ENCODE peak calls at places on chromosomes 1 and 21, in seven cellular contexts. One of them, this sample, is unnamed.
A peak's percentile ranks its signal among the peaks of the same experiment; 100 is the strongest.

GRCh38 chr1:115679141-115679611 is 37.4 kb downstream of the VANGL1 start:
- DNase-seq in A549: no peak
- DNase-seq in renal cortical epithelial cell: peak; percentile 68
- DNase-seq in GM06990: no peak
- DNase-seq in foreskin fibroblast: peak; percentile 91
- DNase-seq in EL: peak; percentile 71
- DNase-seq in nucleus accumbens: no peak
- DNase-seq in this sample: peak; percentile 30

GRCh38 chr21:38847556-38847955 is 41.8 kb downstream of the ETS2 start:
- DNase-seq in renal cortical epithelial cell: no peak
- DNase-seq in A549: no peak
- DNase-seq in foreskin fibroblast: no peak
- DNase-seq in GM06990: no peak
- DNase-seq in nucleus accumbens: no peak
- DNase-seq in EL: no peak
- DNase-seq in this sample: no peak

GRCh38 chr21:26925636-26926035 is 41.3 kb downstream of the ADAMTS5 start:
- DNase-seq in foreskin fibroblast: no peak
- DNase-seq in A549: no peak
- DNase-seq in nucleus accumbens: no peak
- DNase-seq in EL: no peak
- DNase-seq in GM06990: no peak
- DNase-seq in renal cortical epithelial cell: no peak
- DNase-seq in this sample: no peak

GRCh38 chr1:165597883-165598675 is 33.0 kb upstream of the MGST3 start:
- DNase-seq in EL: peak; percentile 98
- DNase-seq in A549: peak; percentile 95
- DNase-seq in renal cortical epithelial cell: peak; percentile 97
- DNase-seq in nucleus accumbens: peak; percentile 94
- DNase-seq in GM06990: peak; percentile 88
- DNase-seq in foreskin fibroblast: peak; percentile 99
- DNase-seq in this sample: peak; percentile 89

GRCh38 chr1:14328687-14329086 is 269.8 kb upstream of the KAZN start:
- DNase-seq in nucleus accumbens: no peak
- DNase-seq in GM06990: no peak
- DNase-seq in EL: no peak
- DNase-seq in foreskin fibroblast: no peak
- DNase-seq in A549: no peak
- DNase-seq in renal cortical epithelial cell: no peak
- DNase-seq in this sample: no peak

GRCh38 chr21:44521301-44521927 is 18.6 kb downstream of the KRTAP10-1 start:
- DNase-seq in EL: no peak
- DNase-seq in nucleus accumbens: no peak
- DNase-seq in GM06990: no peak
- DNase-seq in foreskin fibroblast: no peak
- DNase-seq in renal cortical epithelial cell: no peak
- DNase-seq in A549: no peak
- DNase-seq in this sample: no peak

GRCh38 chr21:45401916-45402900 is 2.8 kb upstream of the COL18A1 start:
- DNase-seq in A549: no peak
- DNase-seq in foreskin fibroblast: no peak
- DNase-seq in EL: no peak
- DNase-seq in GM06990: no peak
- DNase-seq in nucleus accumbens: no peak
- DNase-seq in renal cortical epithelial cell: no peak
- DNase-seq in this sample: no peak

GRCh38 chr1:161119379-161120061 is 1.6 kb downstream of the NIT1 start:
- DNase-seq in A549: peak; percentile 89
- DNase-seq in GM06990: peak; percentile 36
- DNase-seq in foreskin fibroblast: peak; percentile 75
- DNase-seq in EL: peak; percentile 59
- DNase-seq in renal cortical epithelial cell: peak; percentile 88
- DNase-seq in nucleus accumbens: no peak
- DNase-seq in this sample: no peak

GRCh38 chr1:244970236-244970652 is 105.9 kb upstream of the HNRNPU start:
- DNase-seq in renal cortical epithelial cell: peak; percentile 48
- DNase-seq in A549: peak; percentile 90
- DNase-seq in nucleus accumbens: no peak
- DNase-seq in foreskin fibroblast: peak; percentile 85
- DNase-seq in EL: peak; percentile 77
- DNase-seq in GM06990: peak; percentile 85
- DNase-seq in this sample: no peak

GRCh38 chr1:46757256-46757955 is 38.5 kb upstream of the EFCAB14 start:
- DNase-seq in nucleus accumbens: no peak
- DNase-seq in EL: no peak
- DNase-seq in A549: no peak
- DNase-seq in GM06990: no peak
- DNase-seq in renal cortical epithelial cell: peak; percentile 90
- DNase-seq in foreskin fibroblast: no peak
- DNase-seq in this sample: no peak

GRCh38 chr1:227845115-227845389 is 29.6 kb downstream of the PRSS38 start:
- DNase-seq in GM06990: no peak
- DNase-seq in renal cortical epithelial cell: no peak
- DNase-seq in nucleus accumbens: no peak
- DNase-seq in A549: no peak
- DNase-seq in foreskin fibroblast: no peak
- DNase-seq in EL: no peak
- DNase-seq in this sample: no peak

GRCh38 chr1:153465728-153466625 is 5.5 kb upstream of the S100A7 start:
- DNase-seq in EL: peak; percentile 44
- DNase-seq in A549: peak; percentile 58
- DNase-seq in GM06990: peak; percentile 33
- DNase-seq in nucleus accumbens: peak; percentile 33
- DNase-seq in foreskin fibroblast: peak; percentile 60
- DNase-seq in renal cortical epithelial cell: no peak
- DNase-seq in this sample: no peak

GRCh38 chr1:19597463-19598309 is 46.4 kb upstream of the NBL1 start:
- DNase-seq in A549: peak; percentile 30
- DNase-seq in nucleus accumbens: no peak
- DNase-seq in foreskin fibroblast: peak; percentile 50
- DNase-seq in GM06990: no peak
- DNase-seq in renal cortical epithelial cell: peak; percentile 25
- DNase-seq in EL: peak; percentile 50
- DNase-seq in this sample: no peak

GRCh38 chr1:23989249-23989648 is 9.1 kb upstream of the SRSF10 start:
- DNase-seq in nucleus accumbens: no peak
- DNase-seq in GM06990: no peak
- DNase-seq in EL: no peak
- DNase-seq in foreskin fibroblast: no peak
- DNase-seq in renal cortical epithelial cell: no peak
- DNase-seq in A549: no peak
- DNase-seq in this sample: no peak

GRCh38 chr1:30727796-30728195 is 4.4 kb upstream of the MATN1 start:
- DNase-seq in A549: no peak
- DNase-seq in renal cortical epithelial cell: peak; percentile 65
- DNase-seq in foreskin fibroblast: peak; percentile 61
- DNase-seq in nucleus accumbens: no peak
- DNase-seq in EL: peak; percentile 37
- DNase-seq in GM06990: no peak
- DNase-seq in this sample: no peak

GRCh38 chr1:184791199-184791935 is 36.7 kb upstream of the EDEM3 start:
- DNase-seq in renal cortical epithelial cell: no peak
- DNase-seq in A549: no peak
- DNase-seq in GM06990: no peak
- DNase-seq in foreskin fibroblast: peak; percentile 68
- DNase-seq in EL: peak; percentile 29
- DNase-seq in nucleus accumbens: no peak
- DNase-seq in this sample: peak; percentile 29

GRCh38 chr1:150362721-150363425 is 1.1 kb upstream of the RPRD2 start:
- DNase-seq in renal cortical epithelial cell: no peak
- DNase-seq in A549: no peak
- DNase-seq in EL: no peak
- DNase-seq in GM06990: peak; percentile 15
- DNase-seq in nucleus accumbens: no peak
- DNase-seq in foreskin fibroblast: peak; percentile 25
- DNase-seq in this sample: no peak

GRCh38 chr1:100440075-100440809 is 87.9 kb downstream of the CDC14A start:
- DNase-seq in foreskin fibroblast: no peak
- DNase-seq in EL: no peak
- DNase-seq in GM06990: no peak
- DNase-seq in nucleus accumbens: no peak
- DNase-seq in renal cortical epithelial cell: no peak
- DNase-seq in A549: no peak
- DNase-seq in this sample: no peak

GRCh38 chr1:53968125-53968513 is 22.0 kb downstream of the LRRC42 start:
- DNase-seq in renal cortical epithelial cell: peak; percentile 61
- DNase-seq in EL: no peak
- DNase-seq in GM06990: no peak
- DNase-seq in foreskin fibroblast: peak; percentile 29
- DNase-seq in A549: no peak
- DNase-seq in nucleus accumbens: no peak
- DNase-seq in this sample: no peak

GRCh38 chr1:203772836-203773235 is 7.9 kb downstream of the LAX1 start:
- DNase-seq in renal cortical epithelial cell: no peak
- DNase-seq in nucleus accumbens: no peak
- DNase-seq in GM06990: no peak
- DNase-seq in foreskin fibroblast: no peak
- DNase-seq in A549: no peak
- DNase-seq in EL: no peak
- DNase-seq in this sample: no peak

GRCh38 chr1:29183287-29183686 is 1.6 kb upstream of the SRSF4 start:
- DNase-seq in GM06990: no peak
- DNase-seq in foreskin fibroblast: no peak
- DNase-seq in renal cortical epithelial cell: no peak
- DNase-seq in EL: no peak
- DNase-seq in nucleus accumbens: no peak
- DNase-seq in A549: no peak
- DNase-seq in this sample: no peak

GRCh38 chr1:228273720-228274451 is 66.0 kb downstream of the OBSCN start:
- DNase-seq in EL: no peak
- DNase-seq in A549: no peak
- DNase-seq in renal cortical epithelial cell: no peak
- DNase-seq in GM06990: no peak
- DNase-seq in nucleus accumbens: no peak
- DNase-seq in foreskin fibroblast: no peak
- DNase-seq in this sample: no peak

GRCh38 chr1:9700340-9700739 is 48.8 kb downstream of the PIK3CD start:
- DNase-seq in GM06990: no peak
- DNase-seq in foreskin fibroblast: peak; percentile 93
- DNase-seq in EL: peak; percentile 91
- DNase-seq in renal cortical epithelial cell: peak; percentile 89
- DNase-seq in nucleus accumbens: no peak
- DNase-seq in A549: peak; percentile 64
- DNase-seq in this sample: peak; percentile 61

GRCh38 chr1:15550573-15550972 is 23.9 kb downstream of the DNAJC16 start:
- DNase-seq in nucleus accumbens: no peak
- DNase-seq in A549: no peak
- DNase-seq in GM06990: no peak
- DNase-seq in renal cortical epithelial cell: no peak
- DNase-seq in EL: no peak
- DNase-seq in foreskin fibroblast: no peak
- DNase-seq in this sample: no peak

GRCh38 chr1:47181955-47182680 is 7.7 kb downstream of the PDZK1IP1 start:
- DNase-seq in nucleus accumbens: no peak
- DNase-seq in EL: peak; percentile 39
- DNase-seq in GM06990: no peak
- DNase-seq in A549: peak; percentile 44
- DNase-seq in renal cortical epithelial cell: peak; percentile 98
- DNase-seq in foreskin fibroblast: no peak
- DNase-seq in this sample: no peak

GRCh38 chr1:25369241-25369640 is 31.1 kb downstream of the TMEM50A start:
- DNase-seq in A549: no peak
- DNase-seq in EL: peak; percentile 20
- DNase-seq in nucleus accumbens: no peak
- DNase-seq in renal cortical epithelial cell: no peak
- DNase-seq in GM06990: no peak
- DNase-seq in foreskin fibroblast: no peak
- DNase-seq in this sample: no peak

GRCh38 chr1:8699679-8700078 is 117.8 kb downstream of the RERE start:
- DNase-seq in nucleus accumbens: no peak
- DNase-seq in foreskin fibroblast: no peak
- DNase-seq in EL: no peak
- DNase-seq in GM06990: no peak
- DNase-seq in renal cortical epithelial cell: no peak
- DNase-seq in A549: no peak
- DNase-seq in this sample: no peak

GRCh38 chr1:225480825-225481434 is 53.1 kb upstream of the LBR start:
- DNase-seq in GM06990: peak; percentile 36
- DNase-seq in nucleus accumbens: no peak
- DNase-seq in foreskin fibroblast: peak; percentile 38
- DNase-seq in A549: peak; percentile 54
- DNase-seq in EL: peak; percentile 31
- DNase-seq in renal cortical epithelial cell: peak; percentile 33
- DNase-seq in this sample: no peak

GRCh38 chr1:155261401-155261887 is 716 bp downstream of the SCAMP3 start:
- DNase-seq in EL: peak; percentile 29
- DNase-seq in GM06990: no peak
- DNase-seq in nucleus accumbens: no peak
- DNase-seq in foreskin fibroblast: peak; percentile 14
- DNase-seq in A549: no peak
- DNase-seq in renal cortical epithelial cell: no peak
- DNase-seq in this sample: no peak

GRCh38 chr1:231317306-231318014 is 20.2 kb downstream of the EXOC8 start:
- DNase-seq in renal cortical epithelial cell: no peak
- DNase-seq in A549: no peak
- DNase-seq in foreskin fibroblast: no peak
- DNase-seq in nucleus accumbens: no peak
- DNase-seq in GM06990: no peak
- DNase-seq in EL: no peak
- DNase-seq in this sample: no peak

GRCh38 chr1:166947398-166948043 is 27.8 kb downstream of the ILDR2 start:
- DNase-seq in foreskin fibroblast: peak; percentile 60
- DNase-seq in renal cortical epithelial cell: peak; percentile 78
- DNase-seq in nucleus accumbens: peak; percentile 96
- DNase-seq in EL: peak; percentile 68
- DNase-seq in GM06990: peak; percentile 9
- DNase-seq in A549: no peak
- DNase-seq in this sample: no peak

GRCh38 chr1:182149411-182149965 is 88.0 kb upstream of the ZNF648 start:
- DNase-seq in A549: peak; percentile 51
- DNase-seq in GM06990: no peak
- DNase-seq in foreskin fibroblast: peak; percentile 96
- DNase-seq in renal cortical epithelial cell: peak; percentile 95
- DNase-seq in EL: peak; percentile 13
- DNase-seq in nucleus accumbens: no peak
- DNase-seq in this sample: peak; percentile 63

GRCh38 chr1:56107278-56107643 is 472.1 kb downstream of the PLPP3 start:
- DNase-seq in GM06990: no peak
- DNase-seq in renal cortical epithelial cell: no peak
- DNase-seq in A549: no peak
- DNase-seq in foreskin fibroblast: no peak
- DNase-seq in EL: no peak
- DNase-seq in nucleus accumbens: no peak
- DNase-seq in this sample: no peak

GRCh38 chr1:61289232-61289967 is 207.0 kb downstream of the NFIA start:
- DNase-seq in nucleus accumbens: no peak
- DNase-seq in foreskin fibroblast: no peak
- DNase-seq in A549: no peak
- DNase-seq in EL: no peak
- DNase-seq in renal cortical epithelial cell: no peak
- DNase-seq in GM06990: no peak
- DNase-seq in this sample: no peak

GRCh38 chr1:157985473-157985872 is 8.0 kb upstream of the KIRREL1 start:
- DNase-seq in A549: no peak
- DNase-seq in nucleus accumbens: no peak
- DNase-seq in GM06990: no peak
- DNase-seq in foreskin fibroblast: no peak
- DNase-seq in EL: no peak
- DNase-seq in renal cortical epithelial cell: no peak
- DNase-seq in this sample: no peak

GRCh38 chr1:5651964-5652751 is 340.1 kb downstream of the NPHP4 start:
- DNase-seq in EL: no peak
- DNase-seq in foreskin fibroblast: no peak
- DNase-seq in A549: no peak
- DNase-seq in nucleus accumbens: no peak
- DNase-seq in renal cortical epithelial cell: no peak
- DNase-seq in GM06990: no peak
- DNase-seq in this sample: no peak

GRCh38 chr1:230282157-230282556 is 144.0 kb downstream of the PGBD5 start:
- DNase-seq in GM06990: no peak
- DNase-seq in nucleus accumbens: no peak
- DNase-seq in A549: no peak
- DNase-seq in foreskin fibroblast: no peak
- DNase-seq in EL: no peak
- DNase-seq in renal cortical epithelial cell: no peak
- DNase-seq in this sample: no peak

GRCh38 chr1:159307338-159307737 is 5.2 kb downstream of the FCER1A start:
- DNase-seq in nucleus accumbens: no peak
- DNase-seq in GM06990: no peak
- DNase-seq in EL: no peak
- DNase-seq in A549: no peak
- DNase-seq in renal cortical epithelial cell: no peak
- DNase-seq in foreskin fibroblast: no peak
- DNase-seq in this sample: no peak